ENCODE peak calls at places on chromosomes 1 and 21, in nine cellular contexts. C is suprapubic skin; I is stimulated activated CD4-positive, alpha-beta T cell treated with anti-CD3 and anti-CD28 coated beads, TNF-alpha, amount 100 ng/mL, for 48 hours; K is NCI-H446 treated with DMSO at 0.1 percent for 48 hours; U is GM19239; S is activated CD8-positive, alpha-beta memory T cell treated with anti-CD3 and anti-CD28 coated beads for 24 hours; O is activated gamma-delta T cell treated with anti-CD3 and anti-CD28 coated beads, Interleukin-2, amount 50 U/mL, for 16 hours; F is glutamatergic neuron; Q is amniotic epithelial cell. R is an unnamed sample.

GRCh38 chr1:166283190-166283589 is 116.4 kb upstream of the FAM78B start:
- DNase-seq in I (no peak), C (no peak), Q (no peak), O (no peak), S (no peak), K (no peak), F (no peak), U (no peak), R (no peak)

GRCh38 chr1:184597652-184598357 is 156.9 kb downstream of the EDEM3 start:
- DNase-seq in U (no peak), S (no peak), I (no peak), F (no peak), Q (no peak), C (no peak), K (no peak), O (no peak), R (no peak)

GRCh38 chr1:109640285-109640865 is 15.5 kb upstream of the GSTM4 start:
- DNase-seq in C (peak), U (peak), F (peak), K (peak), I (peak), Q (peak), O (peak), S (peak), R (peak)

GRCh38 chr1:50110084-50110615 is 1.4 kb downstream of the ELAVL4 start:
- DNase-seq in O (no peak), I (no peak), S (no peak), K (no peak), U (no peak), F (no peak), Q (no peak), C (no peak), R (no peak)

GRCh38 chr21:38712076-38712475 is 93.7 kb upstream of the ETS2 start:
- DNase-seq in O (no peak), F (peak), Q (peak), I (no peak), U (no peak), S (no peak), C (no peak), K (no peak), R (peak)

GRCh38 chr21:45097827-45098387 is 23.5 kb downstream of the ADARB1 start:
- DNase-seq in F (peak), I (no peak), K (no peak), C (no peak), Q (no peak), U (no peak), O (no peak), S (peak), R (no peak)

GRCh38 chr1:55155522-55155921 is 59.6 kb downstream of the USP24 start:
- DNase-seq in Q (peak), U (no peak), K (no peak), S (no peak), I (no peak), F (no peak), O (no peak), C (no peak), R (no peak)

GRCh38 chr1:36486436-36487335 is 4.0 kb upstream of the CSF3R start:
- DNase-seq in U (no peak), I (no peak), F (no peak), K (no peak), S (no peak), C (no peak), O (no peak), Q (peak), R (peak)

GRCh38 chr1:81230983-81231728 is 569.6 kb upstream of the ADGRL2 start:
- DNase-seq in F (no peak), S (no peak), C (no peak), O (no peak), U (no peak), K (no peak), Q (no peak), I (no peak), R (no peak)

GRCh38 chr21:31132574-31133242 is 94.4 kb upstream of the KRTAP19-8 start:
- DNase-seq in K (no peak), F (no peak), Q (no peak), C (no peak), U (peak), O (peak), I (peak), S (peak), R (no peak)

GRCh38 chr1:164754088-164754600 is 195.2 kb downstream of the PBX1 start:
- DNase-seq in O (no peak), Q (peak), U (no peak), I (no peak), C (no peak), F (no peak), S (no peak), K (peak), R (no peak)

GRCh38 chr1:18932387-18932786 is 24.1 kb downstream of the IFFO2 start:
- DNase-seq in K (no peak), Q (no peak), C (no peak), F (no peak), O (no peak), U (no peak), S (no peak), I (no peak), R (no peak)

GRCh38 chr21:44880762-44881585 is 7.5 kb upstream of the PTTG1IP start:
- DNase-seq in K (no peak), I (no peak), F (peak), Q (peak), O (no peak), C (no peak), S (no peak), U (no peak), R (peak)

R was measured in HepG2.